ENCODE peak calls at places on chromosomes 13 and 19, in four cellular contexts. O, Q, F and W are unnamed samples.
A peak's percentile ranks its signal among the peaks of the same experiment; 100 is the strongest.

GRCh38 chr13:97826421-97826965 is 127.0 kb upstream of the IPO5 start:
- DNase-seq in O (no peak), Q (no peak), F (no peak), W (no peak)

GRCh38 chr19:10719466-10719961 is 1.6 kb downstream of the DNM2 start:
- DNase-seq in O (no peak), Q (no peak), F (no peak), W (no peak)

GRCh38 chr19:14393303-14393702 is 12.1 kb downstream of the ADGRE5 start:
- DNase-seq in O (no peak), Q (no peak), F (no peak), W (no peak)

GRCh38 chr13:99385940-99386339 is 78.7 kb upstream of the GPR183 start:
- DNase-seq in O (no peak), Q (no peak), F (no peak), W (no peak)

GRCh38 chr13:76229281-76229680 is 593.2 kb downstream of the LMO7 start:
- DNase-seq in O (no peak), Q (no peak), F (no peak), W (no peak)

GRCh38 chr19:43504426-43505185 is at the start of gene PHLDB3:
- DNase-seq in O (no peak), Q (no peak), F (no peak), W (no peak)

GRCh38 chr13:77918391-77919261 is at the start of gene EDNRB:
- DNase-seq in O (peak; percentile 28), Q (peak; percentile 31), F (peak; percentile 20), W (no peak)

GRCh38 chr19:10403137-10404021 is at the start of gene CDC37:
- DNase-seq in O (peak; percentile 95), Q (peak; percentile 94), F (peak; percentile 94), W (peak; percentile 91)

GRCh38 chr19:2043864-2044708 is 7.0 kb downstream of the MKNK2 start:
- DNase-seq in O (no peak), Q (no peak), F (no peak), W (no peak)

GRCh38 chr13:61612192-61612591 is 196.5 kb upstream of the PCDH20 start:
- DNase-seq in O (no peak), Q (no peak), F (no peak), W (no peak)

GRCh38 chr13:84903391-84903790 is 895.8 kb downstream of the SLITRK6 start:
- DNase-seq in O (no peak), Q (no peak), F (no peak), W (no peak)

GRCh38 chr13:42702726-42703125 is 78.7 kb upstream of the FAM216B start:
- DNase-seq in O (no peak), Q (no peak), F (no peak), W (no peak)

GRCh38 chr13:26038931-26039475 is 12.8 kb downstream of the SHISA2 start:
- DNase-seq in O (no peak), Q (no peak), F (no peak), W (no peak)

GRCh38 chr19:6769006-6769637 is 1.9 kb upstream of the SH2D3A start:
- DNase-seq in O (no peak), Q (no peak), F (no peak), W (no peak)

GRCh38 chr13:79637086-79637763 is 156.3 kb downstream of the NDFIP2 start:
- DNase-seq in O (no peak), Q (peak; percentile 35), F (no peak), W (no peak)

GRCh38 chr13:43785681-43786471 is 896 bp downstream of the ENOX1 start:
- DNase-seq in O (peak; percentile 51), Q (peak; percentile 66), F (peak; percentile 73), W (no peak)

GRCh38 chr13:44620057-44620456 is 43.9 kb upstream of the TSC22D1 start:
- DNase-seq in O (no peak), Q (no peak), F (peak; percentile 5), W (no peak)

GRCh38 chr19:35899547-35900214 is 659 bp downstream of the NFKBID start:
- DNase-seq in O (peak; percentile 57), Q (peak; percentile 68), F (peak; percentile 50), W (peak; percentile 46)

GRCh38 chr13:31043891-31044657 is 111.6 kb downstream of the TEX26 start:
- DNase-seq in O (peak; percentile 65), Q (peak; percentile 71), F (peak; percentile 80), W (peak; percentile 49)

GRCh38 chr13:80037505-80037888 is 303.4 kb downstream of the SPRY2 start:
- DNase-seq in O (no peak), Q (no peak), F (peak; percentile 92), W (peak; percentile 49)

GRCh38 chr19:30695171-30695875 is 323.1 kb downstream of the ZNF536 start:
- DNase-seq in O (no peak), Q (no peak), F (no peak), W (no peak)

GRCh38 chr19:10553943-10554381 is 10.3 kb downstream of the ATG4D start:
- DNase-seq in O (no peak), Q (no peak), F (no peak), W (no peak)

GRCh38 chr13:98406971-98407370 is 169.9 kb downstream of the STK24 start:
- DNase-seq in O (no peak), Q (no peak), F (no peak), W (no peak)

GRCh38 chr13:71860547-71861131 is 6.4 kb downstream of the DACH1 start:
- DNase-seq in O (no peak), Q (no peak), F (no peak), W (no peak)

GRCh38 chr19:56367829-56368711 is 25.3 kb downstream of the ZNF582 start:
- DNase-seq in O (peak; percentile 76), Q (peak; percentile 89), F (peak; percentile 97), W (peak; percentile 78)

GRCh38 chr19:50377051-50377441 is 789 bp downstream of the NR1H2 start:
- DNase-seq in O (no peak), Q (no peak), F (no peak), W (no peak)

GRCh38 chr13:72025836-72026235 is 158.8 kb upstream of the DACH1 start:
- DNase-seq in O (no peak), Q (no peak), F (no peak), W (no peak)

GRCh38 chr19:49462492-49462891 is 9.5 kb downstream of the ALDH16A1 start:
- DNase-seq in O (no peak), Q (no peak), F (no peak), W (no peak)

GRCh38 chr13:76965759-76966421 is 17.6 kb downstream of the ACOD1 start:
- DNase-seq in O (peak; percentile 39), Q (peak; percentile 69), F (peak; percentile 62), W (peak; percentile 75)

GRCh38 chr13:102774210-102774560 is 599 bp upstream of the TEX30 start:
- DNase-seq in O (no peak), Q (no peak), F (no peak), W (no peak)

DNA sequence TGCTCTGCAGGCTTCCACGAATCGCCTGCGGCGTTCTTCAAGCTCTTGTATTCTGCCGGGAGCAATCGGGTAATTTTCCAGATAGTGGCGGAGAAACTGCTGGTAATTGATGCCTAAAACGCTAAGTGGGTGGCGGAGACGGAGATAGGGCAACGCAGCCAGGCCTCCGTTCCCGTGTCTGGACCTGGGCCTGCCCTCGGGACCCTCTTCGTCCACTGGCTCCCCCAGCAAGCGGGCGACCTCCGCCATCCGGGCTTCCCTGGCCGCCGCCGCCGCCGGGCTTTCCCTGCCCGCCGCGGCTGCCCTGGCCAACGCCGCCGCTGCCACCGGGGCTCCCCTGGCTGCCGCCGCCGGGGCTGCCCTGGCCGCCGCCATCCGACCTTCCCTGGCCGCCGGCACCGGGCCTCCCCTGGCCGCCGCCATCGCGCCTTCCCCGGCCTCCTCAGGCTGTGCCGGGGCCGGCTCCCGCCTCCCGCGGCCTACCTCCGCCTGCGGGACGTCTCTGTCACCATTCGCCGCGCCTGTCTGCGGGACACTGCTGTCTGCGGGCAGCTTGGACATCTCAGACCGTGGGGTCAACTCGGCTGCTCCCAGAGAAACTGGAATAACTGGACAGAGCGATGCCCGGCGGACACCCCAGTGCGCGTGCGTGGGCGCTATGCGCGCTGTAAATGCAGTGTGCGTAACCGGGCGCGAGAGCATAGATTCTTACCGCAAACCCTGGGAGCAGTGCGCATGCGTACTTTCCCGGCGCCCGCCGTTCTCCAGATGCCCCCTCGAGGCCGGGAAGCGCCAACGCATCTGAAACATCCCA is at the start of gene EID2:
- DNase-seq in O (peak; percentile 85), Q (peak; percentile 94), F (peak; percentile 87), W (peak; percentile 90)
- TF ChIP-seq CTCF in O (peak; percentile 78), Q (peak; percentile 91), F (peak; percentile 88), W (peak; percentile 85)

GRCh38 chr13:111269508-111269907 is 50.9 kb upstream of the TEX29 start:
- DNase-seq in O (no peak), Q (no peak), F (no peak), W (no peak)
- TF ChIP-seq CTCF in O (no peak), Q (no peak), F (no peak), W (no peak)

GRCh38 chr19:13082192-13083007 is 20.3 kb downstream of the LYL1 start:
- DNase-seq in O (no peak), Q (peak; percentile 73), F (peak; percentile 68), W (no peak)
- TF ChIP-seq CTCF in O (peak; percentile 12), Q (peak; percentile 49), F (peak; percentile 69), W (peak; percentile 51)

GRCh38 chr13:29925457-29925856 is 75.0 kb upstream of the UBL3 start:
- DNase-seq in O (peak; percentile 45), Q (peak; percentile 97), F (peak; percentile 83), W (peak; percentile 75)

GRCh38 chr13:29923554-29924481 is 73.4 kb upstream of the UBL3 start:
- DNase-seq in O (peak; percentile 36), Q (peak; percentile 89), F (peak; percentile 96), W (peak; percentile 78)

GRCh38 chr13:29924951-29925350 is 74.5 kb upstream of the UBL3 start:
- DNase-seq in O (no peak), Q (no peak), F (no peak), W (no peak)

GRCh38 chr13:29924482-29924884 is 74.1 kb upstream of the UBL3 start:
- DNase-seq in O (no peak), Q (no peak), F (peak; percentile 61), W (no peak)

GRCh38 chr13:29926077-29926476 is 75.7 kb upstream of the UBL3 start:
- DNase-seq in O (no peak), Q (no peak), F (no peak), W (no peak)
- TF ChIP-seq CTCF in O (no peak), Q (no peak), F (no peak), W (no peak)

GRCh38 chr13:33109319-33109718 is 93.1 kb downstream of the KL start:
- DNase-seq in O (no peak), Q (no peak), F (no peak), W (no peak)

GRCh38 chr13:33108620-33109019 is 92.4 kb downstream of the KL start:
- DNase-seq in O (no peak), Q (no peak), F (no peak), W (no peak)

GRCh38 chr13:33110713-33111413 is 94.6 kb downstream of the KL start:
- DNase-seq in O (peak; percentile 44), Q (peak; percentile 67), F (no peak), W (no peak)

GRCh38 chr13:33110386-33110712 is 94.1 kb downstream of the KL start:
- DNase-seq in O (no peak), Q (no peak), F (no peak), W (no peak)

GRCh38 chr13:33109801-33110200 is 93.6 kb downstream of the KL start:
- DNase-seq in O (no peak), Q (no peak), F (no peak), W (no peak)
- TF ChIP-seq CTCF in O (no peak), Q (no peak), F (peak; percentile 61), W (peak; percentile 29)